ENCODE peak calls at places on chromosomes 13 and 19, in seven cellular contexts. Q is KG1; W is HT-29; G is A673; C is activated CD4-positive, alpha-beta T cell treated with anti-CD3 and anti-CD28 coated beads, Interleukin-2, amount 50 U/mL, for 24 hours; O is iPS-NIHi11; X is astrocyte of the spinal cord. P is an unnamed sample.

GRCh38 chr13:71661921-71662320 is 205.1 kb downstream of the DACH1 start:
- DNase-seq in Q (no peak), G (no peak), W (no peak), X (peak; percentile 84), O (no peak), C (no peak), P (no peak)

GRCh38 chr13:73107970-73108369 is 49.2 kb downstream of the KLF5 start:
- DNase-seq in G (peak; percentile 11), O (no peak), C (no peak), X (no peak), Q (no peak), W (no peak), P (no peak)

GRCh38 chr13:51797664-51798488 is 6.1 kb downstream of the DHRS12 start:
- DNase-seq in G (peak; percentile 63), C (no peak), O (peak; percentile 78), W (peak; percentile 87), X (peak; percentile 69), Q (peak; percentile 14), P (peak; percentile 80)

GRCh38 chr13:27470042-27470830 is 19.9 kb upstream of the MTIF3 start:
- DNase-seq in W (no peak), O (no peak), X (no peak), C (no peak), Q (no peak), G (no peak), P (no peak)

GRCh38 chr19:49362926-49363264 is 679 bp upstream of the TEAD2 start:
- DNase-seq in W (no peak), G (no peak), Q (no peak), X (no peak), C (no peak), O (no peak), P (peak; percentile 76)

GRCh38 chr19:34365463-34366401 is 736 bp downstream of the GPI start:
- DNase-seq in Q (no peak), W (peak; percentile 58), O (peak; percentile 41), G (peak; percentile 31), X (peak; percentile 27), C (no peak), P (peak; percentile 58)

GRCh38 chr13:44801990-44802389 is 187.3 kb downstream of the NUFIP1 start:
- DNase-seq in C (no peak), W (peak; percentile 48), Q (peak; percentile 50), O (no peak), X (peak; percentile 83), G (no peak), P (no peak)

GRCh38 chr13:34513526-34513925 is 428.5 kb upstream of the NBEA start:
- DNase-seq in O (no peak), Q (no peak), C (no peak), G (no peak), W (no peak), X (no peak), P (no peak)

GRCh38 chr19:49339364-49340068 is 4.3 kb downstream of the CD37 start:
- DNase-seq in O (peak; percentile 96), C (no peak), X (peak; percentile 89), G (peak; percentile 97), W (no peak), Q (no peak), P (no peak)

GRCh38 chr13:38415233-38415632 is 65.6 kb downstream of the UFM1 start:
- DNase-seq in W (peak; percentile 9), Q (no peak), X (no peak), O (no peak), G (no peak), C (no peak), P (no peak)

GRCh38 chr19:22617614-22618325 is 16.4 kb upstream of the ZNF492 start:
- DNase-seq in Q (no peak), W (no peak), G (no peak), X (no peak), O (no peak), C (no peak), P (no peak)

GRCh38 chr19:24062222-24062621 is 24.8 kb upstream of the ZNF254 start:
- DNase-seq in G (no peak), X (no peak), O (no peak), W (no peak), Q (no peak), C (no peak), P (no peak)

GRCh38 chr13:60032836-60033235 is 130.9 kb downstream of the DIAPH3 start:
- DNase-seq in W (no peak), Q (no peak), O (no peak), G (no peak), X (no peak), C (no peak), P (no peak)

GRCh38 chr13:21458457-21458815 is 667 bp downstream of the ZDHHC20 start:
- DNase-seq in C (no peak), Q (peak; percentile 39), X (no peak), O (peak; percentile 66), G (peak; percentile 34), W (peak; percentile 87), P (peak; percentile 44)